ENCODE peak calls at places on chromosomes 3 and 15, in seven cellular contexts. C is HCT116, K is endothelial cell of umbilical vein, U is GM12878, E is HepG2, L is IMR-90, S is K562. M is an unnamed sample.

GRCh38 chr3:177150970-177151627 is 46.2 kb downstream of the TBL1XR1 start:
- DNase-seq in C (peak; percentile 39), K (peak; percentile 76), U (peak; percentile 48), E (peak; percentile 18), L (peak; percentile 93), S (peak; percentile 42), M (no peak)

GRCh38 chr3:115685097-115685496 is 61.8 kb downstream of the GAP43 start:
- DNase-seq in C (no peak), K (no peak), U (no peak), E (no peak), L (no peak), S (no peak), M (no peak)

GRCh38 chr3:18143258-18143780 is 281.8 kb downstream of the SATB1 start:
- DNase-seq in C (no peak), K (no peak), U (no peak), E (no peak), L (no peak), S (no peak), M (no peak)

GRCh38 chr3:133469140-133469731 is 69.4 kb downstream of the BFSP2 start:
- DNase-seq in C (no peak), K (no peak), U (no peak), E (peak; percentile 91), L (peak; percentile 60), S (no peak), M (no peak)

GRCh38 chr15:71055461-71055860 is 59.8 kb upstream of the THSD4 start:
- DNase-seq in C (no peak), K (peak; percentile 24), U (no peak), E (no peak), L (peak; percentile 80), S (no peak), M (no peak)

GRCh38 chr15:68599560-68600071 is 20.8 kb downstream of the CORO2B start:
- DNase-seq in C (no peak), K (no peak), U (no peak), E (no peak), L (peak; percentile 75), S (no peak), M (no peak)

GRCh38 chr3:158748237-158748828 is 16.1 kb upstream of the RARRES1 start:
- DNase-seq in C (no peak), K (peak; percentile 70), U (no peak), E (no peak), L (peak; percentile 47), S (no peak), M (no peak)

GRCh38 chr3:55675478-55675877 is 188.4 kb upstream of the WNT5A start:
- DNase-seq in C (no peak), K (no peak), U (peak; percentile 93), E (no peak), L (no peak), S (no peak), M (no peak)

GRCh38 chr3:31377045-31377642 is 155.6 kb upstream of the STT3B start:
- DNase-seq in C (peak; percentile 95), K (peak; percentile 74), U (no peak), E (peak; percentile 100), L (peak; percentile 88), S (no peak), M (no peak)

DNA sequence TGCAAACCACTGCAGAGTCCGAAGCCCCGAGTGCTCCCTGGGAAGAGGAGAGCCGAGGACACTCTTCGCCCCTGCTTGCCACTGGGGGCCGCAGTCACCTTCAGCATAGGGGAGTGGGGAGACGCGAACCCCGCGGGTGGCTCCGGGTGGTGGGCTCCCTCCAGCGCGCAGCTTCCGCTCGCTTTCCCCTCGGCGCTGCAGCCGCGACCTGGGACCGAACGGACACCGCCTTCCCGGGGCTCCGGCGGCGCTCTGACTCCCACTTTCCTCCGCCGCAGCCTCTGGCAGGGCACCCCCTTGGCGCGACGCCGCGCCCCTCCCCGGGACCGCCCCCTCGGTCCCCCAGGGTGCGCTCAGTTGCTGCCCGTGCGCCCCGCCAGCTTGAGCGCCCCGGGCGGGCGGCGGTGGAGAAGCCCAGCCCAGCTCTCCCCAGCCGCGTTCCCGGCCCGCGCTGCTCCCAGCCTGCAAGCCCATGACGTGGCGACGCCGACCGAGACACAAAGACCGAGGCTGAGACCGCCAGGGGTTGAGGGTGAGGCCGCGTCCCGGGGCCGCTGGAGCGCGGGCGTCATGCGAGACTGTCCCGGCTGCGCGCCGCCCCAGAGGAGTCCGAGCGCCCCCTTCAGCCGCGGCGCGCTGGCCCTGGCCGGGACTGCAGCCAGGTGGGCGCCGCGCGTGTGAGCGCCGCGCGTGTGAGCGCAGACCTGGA is at the start of gene MINAR1:
- DNase-seq in C (no peak), K (peak; percentile 33), U (no peak), E (peak; percentile 6), L (peak; percentile 56), S (no peak), M (peak; percentile 61)
- TF ChIP-seq POLR2A in C (no peak), K (no peak), U (no peak), E (no peak), L (no peak), S (no peak), M (no peak)

GRCh38 chr3:15367059-15367458 is 34.7 kb upstream of the SH3BP5 start:
- DNase-seq in C (no peak), K (peak; percentile 56), U (no peak), E (no peak), L (peak; percentile 46), S (no peak), M (no peak)

GRCh38 chr3:15359677-15360397 is 27.5 kb upstream of the SH3BP5 start:
- DNase-seq in C (no peak), K (no peak), U (no peak), E (no peak), L (no peak), S (no peak), M (no peak)

GRCh38 chr3:15360786-15361493 is 28.6 kb upstream of the SH3BP5 start:
- DNase-seq in C (no peak), K (peak; percentile 76), U (no peak), E (no peak), L (peak; percentile 77), S (no peak), M (no peak)

GRCh38 chr3:15356186-15356585 is 23.8 kb upstream of the SH3BP5 start:
- DNase-seq in C (no peak), K (no peak), U (no peak), E (no peak), L (peak; percentile 31), S (no peak), M (no peak)

GRCh38 chr3:15361494-15362214 is 29.3 kb upstream of the SH3BP5 start:
- DNase-seq in C (no peak), K (no peak), U (peak; percentile 99), E (no peak), L (peak; percentile 52), S (no peak), M (no peak)
- H3K9ac ChIP-seq in C (peak overlapping the region; percentile 54), K (no peak overlapping the region), U (peak overlapping the region; percentile 75), E (no peak overlapping the region), L (no peak overlapping the region), S (peak overlapping the region; percentile 8), M (no peak overlapping the region)

GRCh38 chr3:12560505-12561188 is 3.8 kb downstream of the MKRN2 start:
- DNase-seq in C (no peak), K (no peak), U (peak; percentile 63), E (no peak), L (no peak), S (no peak), M (no peak)
- TF ChIP-seq POLR2A in C (no peak), K (no peak), U (peak; percentile 66), E (no peak), L (no peak), S (no peak), M (no peak)

DNA sequence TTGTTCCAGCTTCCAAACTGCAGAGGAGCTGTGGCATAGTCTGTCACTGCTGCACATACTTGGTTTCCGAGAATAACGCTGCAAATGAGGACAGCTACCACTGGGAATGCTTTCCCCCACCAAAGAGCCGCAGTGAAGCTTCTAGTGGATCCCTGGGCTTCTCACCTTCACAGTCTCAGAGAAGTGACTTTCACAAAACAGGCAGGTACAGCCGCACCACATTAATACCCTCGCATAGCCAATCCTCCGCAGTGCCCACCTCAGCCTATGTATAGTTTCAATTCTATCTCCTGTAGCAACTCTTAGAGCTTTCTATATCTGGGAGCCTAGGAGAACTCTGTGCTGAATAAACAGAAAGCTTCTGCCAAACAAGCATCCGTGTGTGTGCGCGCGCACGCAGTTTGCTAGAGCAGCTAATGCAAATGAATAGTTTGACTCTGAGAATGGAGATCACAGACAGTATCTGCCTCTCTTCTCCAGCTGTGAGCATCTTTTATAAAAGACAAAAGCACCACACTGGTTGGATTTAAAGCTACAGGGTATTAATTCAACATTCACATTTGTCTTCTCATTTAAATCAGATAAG is 81.9 kb upstream of the PLXND1 start:
- DNase-seq in C (no peak), K (peak; percentile 36), U (no peak), E (peak; percentile 78), L (peak; percentile 74), S (no peak), M (peak; percentile 19)
- H3K9ac ChIP-seq in C (no peak overlapping the region), K (no peak overlapping the region), U (no peak overlapping the region), E (peak overlapping the region; percentile 72), L (peak overlapping the region; percentile 45), S (no peak overlapping the region), M (no peak overlapping the region)

M was measured in H1.